ENCODE peak calls at places on chromosomes 5 and 9, in five cellular contexts. L is SK-N-SH, T is right atrium auricular region, M is cardiac muscle cell, O is transverse colon. V is an unnamed sample.

GRCh38 chr5:81750308-81751008 is 439 bp downstream of the SSBP2 start:
- DNase-seq in L (peak; percentile 76), T (no peak), M (no peak), O (peak; percentile 32), V (no peak)

GRCh38 chr5:172524573-172525021 is 70.3 kb upstream of the SH3PXD2B start:
- DNase-seq in L (peak; percentile 60), T (peak; percentile 56), M (no peak), O (peak; percentile 33), V (no peak)

GRCh38 chr9:94692601-94693000 is 33.9 kb upstream of the AOPEP start:
- DNase-seq in L (no peak), T (no peak), M (no peak), O (no peak), V (peak; percentile 16)

GRCh38 chr5:141848771-141849370 is 29.3 kb downstream of the PCDH1 start:
- DNase-seq in L (no peak), T (peak; percentile 65), M (peak; percentile 55), O (peak; percentile 79), V (peak; percentile 75)

GRCh38 chr9:130088056-130088455 is 34.4 kb downstream of the GPR107 start:
- DNase-seq in L (no peak), T (no peak), M (no peak), O (no peak), V (no peak)

GRCh38 chr5:72988769-72989168 is 32.9 kb downstream of the FCHO2 start:
- DNase-seq in L (no peak), T (no peak), M (peak; percentile 57), O (no peak), V (no peak)

GRCh38 chr5:95794070-95794516 is 28.4 kb downstream of the GLRX start:
- DNase-seq in L (no peak), T (no peak), M (peak; percentile 80), O (no peak), V (no peak)

GRCh38 chr5:3392306-3392939 is 203.2 kb upstream of the IRX1 start:
- DNase-seq in L (peak; percentile 62), T (no peak), M (no peak), O (no peak), V (no peak)

GRCh38 chr5:143886621-143887301 is 74.8 kb downstream of the HMHB1 start:
- DNase-seq in L (peak; percentile 12), T (no peak), M (peak; percentile 59), O (no peak), V (no peak)

GRCh38 chr9:83281306-83282255 is 218.6 kb upstream of the RASEF start:
- DNase-seq in L (peak; percentile 43), T (no peak), M (peak; percentile 62), O (no peak), V (no peak)

GRCh38 chr5:169350016-169350415 is 49.1 kb upstream of the SLIT3 start:
- DNase-seq in L (no peak), T (no peak), M (peak; percentile 68), O (no peak), V (no peak)

GRCh38 chr5:169538935-169539334 is 44.6 kb upstream of the SPDL1 start:
- DNase-seq in L (no peak), T (no peak), M (no peak), O (no peak), V (peak; percentile 11)

GRCh38 chr5:132814441-132815294 is 1.6 kb downstream of the SOWAHA start:
- DNase-seq in L (no peak), T (no peak), M (no peak), O (no peak), V (no peak)

GRCh38 chr9:29751220-29751619 is 2177.9 kb upstream of the C9orf72 start:
- DNase-seq in L (peak; percentile 3), T (no peak), M (no peak), O (no peak), V (no peak)

GRCh38 chr9:137685035-137685885 is 66.5 kb downstream of the EHMT1 start:
- DNase-seq in L (no peak), T (no peak), M (peak; percentile 35), O (no peak), V (no peak)

GRCh38 chr9:84697494-84698114 is 28.1 kb downstream of the NTRK2 start:
- DNase-seq in L (peak; percentile 58), T (no peak), M (peak; percentile 61), O (peak; percentile 85), V (peak; percentile 73)

GRCh38 chr9:108151161-108151586 is 661.6 kb upstream of the KLF4 start:
- DNase-seq in L (no peak), T (no peak), M (peak; percentile 62), O (no peak), V (no peak)

GRCh38 chr9:129102791-129103594 is 7.6 kb downstream of the CRAT start:
- DNase-seq in L (peak; percentile 72), T (peak; percentile 69), M (peak; percentile 62), O (peak; percentile 52), V (peak; percentile 91)

GRCh38 chr5:109756543-109757186 is 66.9 kb downstream of the MAN2A1 start:
- DNase-seq in L (no peak), T (no peak), M (no peak), O (no peak), V (no peak)

GRCh38 chr5:32278403-32278802 is 34.3 kb downstream of the MTMR12 start:
- DNase-seq in L (no peak), T (no peak), M (peak; percentile 84), O (no peak), V (no peak)

GRCh38 chr5:150163547-150164059 is 3.0 kb upstream of the CDX1 start:
- DNase-seq in L (no peak), T (peak; percentile 81), M (peak; percentile 50), O (peak; percentile 78), V (no peak)

GRCh38 chr5:59055745-59056448 is 473.0 kb downstream of the RAB3C start:
- DNase-seq in L (no peak), T (no peak), M (no peak), O (no peak), V (no peak)

GRCh38 chr5:19519448-19519847 is 468.6 kb downstream of the CDH18 start:
- DNase-seq in L (no peak), T (no peak), M (no peak), O (no peak), V (no peak)

GRCh38 chr5:130000460-130000859 is 96.2 kb downstream of the CHSY3 start:
- DNase-seq in L (no peak), T (no peak), M (no peak), O (no peak), V (no peak)

GRCh38 chr5:95984287-95984938 is 22.8 kb upstream of the ELL2 start:
- DNase-seq in L (no peak), T (no peak), M (peak; percentile 30), O (no peak), V (no peak)

GRCh38 chr9:124257865-124258764 is at the start of gene NEK6:
- DNase-seq in L (peak; percentile 84), T (no peak), M (peak; percentile 51), O (peak; percentile 19), V (peak; percentile 66)

GRCh38 chr9:37004424-37004935 is 29.6 kb downstream of the PAX5 start:
- DNase-seq in L (no peak), T (no peak), M (no peak), O (no peak), V (no peak)

GRCh38 chr5:178781936-178782335 is 51.5 kb upstream of the ZNF354A start:
- DNase-seq in L (no peak), T (no peak), M (no peak), O (no peak), V (no peak)

GRCh38 chr5:114898602-114899001 is 271.1 kb downstream of the TRIM36 start:
- DNase-seq in L (no peak), T (no peak), M (no peak), O (no peak), V (no peak)

GRCh38 chr9:116499986-116500871 is 186.9 kb upstream of the TRIM32 start:
- DNase-seq in L (no peak), T (no peak), M (peak; percentile 81), O (no peak), V (no peak)

DNA sequence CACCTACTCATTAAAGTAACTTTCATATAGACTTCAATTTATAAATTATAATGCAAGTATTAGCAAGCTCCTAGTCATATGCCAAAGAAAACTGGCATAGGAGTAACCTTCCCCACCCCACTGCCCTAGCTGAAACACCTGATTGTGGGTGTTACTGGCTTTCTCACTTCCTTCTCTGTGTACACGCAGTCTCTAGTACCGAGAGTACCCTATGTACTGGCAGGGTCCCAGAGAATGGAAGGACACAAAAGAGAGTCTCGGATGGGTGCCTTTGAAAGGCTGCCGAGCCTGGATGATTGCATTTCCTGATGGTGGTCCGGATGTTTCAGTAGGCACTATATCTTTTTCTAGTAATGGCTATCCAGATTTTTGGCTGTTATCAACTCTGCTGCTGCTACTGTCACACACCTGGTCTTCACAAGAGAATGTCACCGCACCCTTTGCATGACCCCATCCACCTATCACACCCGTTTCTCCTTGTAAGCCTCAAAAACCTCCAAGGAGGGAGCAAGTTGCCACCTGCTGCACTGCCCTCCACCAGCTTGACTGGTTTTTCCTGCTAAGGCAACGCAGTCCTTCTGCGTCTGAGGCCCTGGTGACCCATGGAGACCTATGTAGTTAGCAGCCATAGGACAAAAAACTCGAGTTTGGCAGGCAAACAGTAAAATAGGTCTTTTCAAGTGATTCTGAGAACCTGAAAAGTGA is 53.8 kb upstream of the CLINT1 start:
- DNase-seq in L (no peak), T (no peak), M (no peak), O (peak; percentile 73), V (no peak)
- H3K4me1 ChIP-seq in L (peaks cover 13% of the 10 kb centered on the region), T (no peaks in the 10 kb centered on the region), M (no peaks in the 10 kb centered on the region), O (peaks cover 45% of the 10 kb centered on the region), V (peaks cover 15% of the 10 kb centered on the region)

GRCh38 chr5:60163762-60164161 is 270.2 kb upstream of the PDE4D start:
- DNase-seq in L (no peak), T (no peak), M (no peak), O (no peak), V (no peak)

GRCh38 chr5:60161340-60161934 is 267.9 kb upstream of the PDE4D start:
- DNase-seq in L (peak; percentile 42), T (no peak), M (peak; percentile 55), O (no peak), V (no peak)
- TF ChIP-seq CTCF in L (peak; percentile 63), T (no peak), M (peak; percentile 68), O (no peak), V (peak; percentile 28)

GRCh38 chr9:136667217-136667939 is 4.7 kb downstream of the EGFL7 start:
- DNase-seq in L (no peak), T (no peak), M (no peak), O (no peak), V (no peak)
- H3K27me3 ChIP-seq in L (no peaks in the 10 kb centered on the region), T (no peaks in the 10 kb centered on the region), M (no peaks in the 10 kb centered on the region), O (peaks cover 86% of the 10 kb centered on the region), V (no peaks in the 10 kb centered on the region)

GRCh38 chr5:55418994-55419991 is 111.5 kb downstream of the MTREX start:
- DNase-seq in L (no peak), T (no peak), M (peak; percentile 49), O (no peak), V (no peak)

GRCh38 chr5:55413644-55414043 is 105.9 kb downstream of the MTREX start:
- DNase-seq in L (no peak), T (no peak), M (no peak), O (no peak), V (no peak)

GRCh38 chr5:55415071-55415470 is 107.3 kb downstream of the MTREX start:
- DNase-seq in L (no peak), T (no peak), M (no peak), O (no peak), V (no peak)

GRCh38 chr5:55411881-55412280 is 104.1 kb downstream of the MTREX start:
- DNase-seq in L (no peak), T (no peak), M (no peak), O (no peak), V (no peak)

DNA sequence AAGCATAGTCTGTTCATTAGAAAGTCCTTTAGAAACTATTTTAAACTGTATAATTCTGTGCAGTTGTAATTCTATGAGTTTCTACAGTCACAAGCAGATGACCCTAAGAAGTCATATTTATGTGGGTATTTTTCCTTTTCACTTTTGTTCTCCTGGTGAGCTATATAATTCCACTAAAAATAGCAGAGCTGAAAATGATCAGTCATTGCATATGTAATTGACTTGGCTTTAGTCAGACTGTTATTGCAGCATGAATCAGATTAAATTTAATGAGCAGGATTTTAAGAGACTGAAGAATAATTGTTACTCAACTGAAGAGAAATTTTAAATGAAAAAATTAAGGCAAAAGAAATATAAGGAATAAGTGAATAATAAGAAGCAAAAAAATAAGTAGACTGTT is 108.5 kb downstream of the MTREX start:
- DNase-seq in L (no peak), T (no peak), M (no peak), O (no peak), V (no peak)
- H3K4me1 ChIP-seq in L (peaks cover 13% of the 10 kb centered on the region), T (no peaks in the 10 kb centered on the region), M (peaks cover 10% of the 10 kb centered on the region), O (peaks cover 21% of the 10 kb centered on the region), V (peaks cover 17% of the 10 kb centered on the region)